ENCODE peak calls at places on chromosome 21, in six cellular contexts. N, F, Z, M, J and I are unnamed samples.

GRCh38 chr21:25176637-25177412 is 430.5 kb downstream of the MRPL39 start:
- DNase-seq in N (no peak), F (no peak), Z (no peak), M (no peak), J (no peak), I (no peak)

GRCh38 chr21:45989355-45990048 is 7.9 kb downstream of the COL6A1 start:
- DNase-seq in N (no peak), F (peak; percentile 29), Z (no peak), M (no peak), J (no peak), I (no peak)

GRCh38 chr21:25878334-25878733 is 143.6 kb downstream of the GABPA start:
- DNase-seq in N (no peak), F (no peak), Z (no peak), M (no peak), J (peak; percentile 31), I (no peak)

GRCh38 chr21:33157303-33157702 is 72.4 kb upstream of the IFNAR2 start:
- DNase-seq in N (no peak), F (no peak), Z (no peak), M (no peak), J (no peak), I (no peak)

GRCh38 chr21:45617021-45617930 is 26.2 kb upstream of the PCBP3 start:
- DNase-seq in N (no peak), F (no peak), Z (no peak), M (no peak), J (no peak), I (no peak)

GRCh38 chr21:42672699-42673458 is 19.5 kb downstream of the PDE9A start:
- DNase-seq in N (no peak), F (no peak), Z (no peak), M (no peak), J (no peak), I (no peak)

GRCh38 chr21:35652872-35653271 is 407.5 kb downstream of the SETD4 start:
- DNase-seq in N (no peak), F (no peak), Z (no peak), M (no peak), J (peak; percentile 37), I (no peak)

GRCh38 chr21:42560517-42561179 is 47.0 kb downstream of the SLC37A1 start:
- DNase-seq in N (peak; percentile 2), F (no peak), Z (no peak), M (no peak), J (no peak), I (peak; percentile 5)

GRCh38 chr21:43913928-43914327 is 48.9 kb downstream of the AGPAT3 start:
- DNase-seq in N (no peak), F (no peak), Z (no peak), M (no peak), J (no peak), I (no peak)

GRCh38 chr21:43206231-43207042 is 37.6 kb downstream of the CRYAA start:
- DNase-seq in N (no peak), F (peak; percentile 6), Z (no peak), M (no peak), J (no peak), I (peak; percentile 17)

GRCh38 chr21:45580181-45580575 is 37.9 kb upstream of the SLC19A1 start:
- DNase-seq in N (peak; percentile 1), F (no peak), Z (no peak), M (no peak), J (no peak), I (no peak)

GRCh38 chr21:45528981-45529784 is 13.1 kb downstream of the SLC19A1 start:
- DNase-seq in N (peak; percentile 5), F (peak; percentile 15), Z (peak; percentile 53), M (no peak), J (no peak), I (peak; percentile 70)

GRCh38 chr21:45963225-45963555 is 18.4 kb upstream of the COL6A1 start:
- DNase-seq in N (no peak), F (no peak), Z (no peak), M (no peak), J (no peak), I (no peak)

GRCh38 chr21:20425856-20426255 is 572.4 kb upstream of the NCAM2 start:
- DNase-seq in N (no peak), F (no peak), Z (no peak), M (no peak), J (no peak), I (peak; percentile 11)

DNA sequence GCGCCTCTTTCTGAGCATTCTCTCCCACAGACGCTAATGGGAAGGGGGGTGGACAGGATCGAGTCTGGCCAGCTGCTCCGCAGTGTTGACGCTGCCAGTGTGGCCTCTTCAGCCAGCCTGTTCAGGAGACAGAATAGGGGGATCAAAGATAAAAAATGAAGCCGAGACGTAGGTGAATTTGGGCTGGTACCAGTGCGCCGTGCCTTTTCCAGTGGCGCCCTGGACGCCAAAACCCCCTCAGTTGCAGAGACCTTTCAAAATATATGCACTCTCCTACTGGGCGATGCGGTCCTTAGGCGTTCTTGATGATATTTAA is 1.1 kb downstream of the TTC3 start:
- DNase-seq in N (no peak), F (no peak), Z (no peak), M (peak; percentile 4), J (no peak), I (no peak)
- TF ChIP-seq EP300 in N (no peak), F (no peak), Z (no peak), M (no peak), J (no peak), I (no peak)

GRCh38 chr21:40337981-40338380 is 470.7 kb downstream of the PCP4 start:
- DNase-seq in N (no peak), F (no peak), Z (no peak), M (no peak), J (no peak), I (no peak)
- TF ChIP-seq EP300 in N (no peak), F (no peak), Z (no peak), M (no peak), J (no peak), I (no peak)

GRCh38 chr21:14741237-14741636 is 195.1 kb upstream of the SAMSN1 start:
- DNase-seq in N (no peak), F (no peak), Z (no peak), M (no peak), J (no peak), I (peak; percentile 53)
- TF ChIP-seq EP300 in N (no peak), F (no peak), Z (no peak), M (no peak), J (no peak), I (no peak)

GRCh38 chr21:39392296-39392695 is 43.4 kb upstream of the HMGN1 start:
- DNase-seq in N (no peak), F (no peak), Z (no peak), M (no peak), J (no peak), I (no peak)
- TF ChIP-seq EP300 in N (no peak), F (no peak), Z (no peak), M (no peak), J (no peak), I (no peak)

DNA sequence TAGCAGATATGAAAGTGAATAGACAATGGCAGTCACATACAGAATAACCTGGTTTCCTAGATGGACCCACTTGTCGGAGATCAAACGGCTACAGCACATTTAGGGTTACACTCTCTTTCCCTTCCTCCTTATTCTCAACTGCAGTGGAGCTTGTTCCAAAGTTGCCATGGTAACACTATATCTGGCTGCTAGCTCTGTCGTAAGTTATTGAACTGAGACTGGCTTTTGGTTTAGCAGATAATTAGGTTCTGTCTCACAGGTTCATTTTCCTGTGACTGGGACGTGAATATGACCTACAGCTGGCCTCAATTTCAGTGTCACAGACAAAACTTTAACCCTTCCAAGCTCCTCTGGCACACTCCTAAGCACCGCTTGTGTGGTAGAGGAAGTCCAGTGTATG is 875.8 kb downstream of the USP25 start:
- DNase-seq in N (no peak), F (no peak), Z (no peak), M (no peak), J (no peak), I (no peak)
- TF ChIP-seq EP300 in N (no peak), F (no peak), Z (no peak), M (no peak), J (no peak), I (no peak)

DNA sequence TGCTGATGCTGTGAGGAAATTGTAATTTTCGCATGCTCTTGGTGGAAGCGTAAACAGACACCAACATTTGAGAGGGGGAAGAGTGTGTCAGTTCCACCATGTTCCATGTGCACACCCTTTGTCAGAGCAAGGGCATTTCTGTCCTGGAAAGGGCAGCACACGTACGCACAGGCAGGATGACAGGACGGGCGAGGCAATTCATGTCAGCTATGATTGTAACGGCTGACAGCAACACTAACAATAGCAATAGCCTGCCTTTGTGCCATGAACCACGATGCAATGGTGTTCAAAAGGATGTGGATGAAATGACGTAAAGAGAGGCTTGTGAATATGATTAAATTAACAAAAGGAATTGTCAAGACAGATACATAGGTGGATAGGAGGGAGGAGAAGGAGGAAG is 58.8 kb upstream of the BACE2 start:
- DNase-seq in N (no peak), F (no peak), Z (no peak), M (no peak), J (no peak), I (no peak)
- TF ChIP-seq EP300 in N (no peak), F (no peak), Z (no peak), M (no peak), J (no peak), I (no peak)